ENCODE peak calls at places on chromosomes 6 and 20, in ten cellular contexts. F is GM23338, N is neuronal stem cell, W is PC-9, C is Karpas-422, I is HepG2, S is A549, Z is GM23248, J is neural progenitor cell, D is DND-41. T is an unnamed sample. For H3K4me1, the result is how much of the 10 kb centered on the place peaks cover.

GRCh38 chr20:8449120-8449519 is 317.1 kb downstream of the PLCB1 start:
- DNase-seq in F (no peak), N (no peak), W (no peak), C (no peak), I (no peak), S (no peak), Z (peak), J (no peak), D (no peak), T (no peak)

GRCh38 chr20:63553251-63553932 is 567 bp upstream of the FNDC11 start:
- DNase-seq in F (peak), N (peak), W (peak), C (peak), I (peak), S (peak), Z (peak), J (peak), D (peak), T (peak)

GRCh38 chr20:6768228-6769185 is 1.0 kb downstream of the BMP2 start:
- DNase-seq in F (peak), N (peak), W (no peak), C (no peak), I (no peak), S (no peak), Z (peak), J (peak), D (no peak), T (no peak)

GRCh38 chr6:107786709-107787588 is 37.2 kb downstream of the SCML4 start:
- DNase-seq in F (no peak), N (no peak), W (no peak), C (no peak), I (no peak), S (no peak), Z (no peak), J (no peak), D (peak), T (peak)

GRCh38 chr20:6501061-6501460 is 266.4 kb upstream of the BMP2 start:
- DNase-seq in F (no peak), N (no peak), W (no peak), C (no peak), I (peak), S (no peak), Z (peak), J (no peak), D (no peak), T (no peak)

GRCh38 chr20:41061155-41061554 is 32.5 kb downstream of the TOP1 start:
- DNase-seq in F (no peak), N (no peak), W (no peak), C (no peak), I (no peak), S (no peak), Z (no peak), J (no peak), D (no peak), T (no peak)

GRCh38 chr6:31651602-31652191 is 764 bp downstream of the BAG6 start:
- DNase-seq in F (peak), N (no peak), W (peak), C (peak), I (peak), S (peak), Z (peak), J (peak), D (no peak), T (no peak)

GRCh38 chr6:133128191-133128590 is 113.0 kb upstream of the EYA4 start:
- DNase-seq in F (no peak), N (no peak), W (no peak), C (no peak), I (peak), S (no peak), Z (peak), J (peak), D (no peak), T (no peak)

GRCh38 chr6:113805167-113805835 is 51.8 kb upstream of the MARCKS start:
- DNase-seq in F (no peak), N (no peak), W (no peak), C (no peak), I (no peak), S (no peak), Z (no peak), J (no peak), D (no peak), T (peak)

GRCh38 chr6:141309295-141309694 is 823.4 kb upstream of the GJE1 start:
- DNase-seq in F (peak), N (no peak), W (no peak), C (no peak), I (peak), S (no peak), Z (no peak), J (no peak), D (no peak), T (peak)

GRCh38 chr6:46998436-46999017 is 43.6 kb downstream of the ADGRF1 start:
- DNase-seq in F (no peak), N (no peak), W (peak), C (no peak), I (no peak), S (no peak), Z (no peak), J (no peak), D (no peak), T (no peak)

GRCh38 chr6:20180935-20181334 is 31.3 kb downstream of the MBOAT1 start:
- DNase-seq in F (no peak), N (no peak), W (no peak), C (no peak), I (no peak), S (no peak), Z (peak), J (no peak), D (no peak), T (no peak)

DNA sequence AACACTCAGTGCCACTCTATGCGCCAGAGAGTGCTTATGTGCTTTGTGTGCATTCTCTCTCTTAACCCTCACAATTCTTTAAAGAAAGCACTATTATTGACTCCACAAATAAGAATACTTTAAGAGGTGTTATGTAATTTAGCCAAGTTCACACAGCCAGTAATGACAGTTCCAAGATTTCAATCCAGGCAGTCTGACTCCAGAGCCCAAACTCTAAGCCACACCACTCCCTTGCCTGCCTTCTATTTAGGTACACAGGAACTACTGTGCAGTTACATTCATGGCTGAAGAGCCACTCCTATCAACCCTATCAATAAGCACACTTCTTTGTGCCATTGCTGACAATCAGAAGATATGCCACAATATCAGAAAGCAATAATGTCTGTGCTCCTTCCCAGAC is 93.3 kb downstream of the PTPRK start:
- DNase-seq in F (no peak), N (no peak), W (no peak), C (no peak), I (no peak), S (no peak), Z (no peak), J (no peak), D (no peak), T (no peak)
- H3K4me2 ChIP-seq in F (no peak), N (no peak), W (no peak), C (no peak), I (no peak), S (no peak), Z (no peak), J (no peak), D (no peak), T (no peak)

GRCh38 chr6:159131709-159132108 is 37.5 kb upstream of the FNDC1 start:
- DNase-seq in F (no peak), N (no peak), W (no peak), C (no peak), I (no peak), S (no peak), Z (no peak), J (no peak), D (no peak), T (no peak)

GRCh38 chr6:159134701-159135364 is 34.4 kb upstream of the FNDC1 start:
- DNase-seq in F (peak), N (peak), W (peak), C (peak), I (peak), S (peak), Z (peak), J (peak), D (peak), T (peak)

GRCh38 chr6:159130846-159131245 is 38.4 kb upstream of the FNDC1 start:
- DNase-seq in F (no peak), N (no peak), W (no peak), C (no peak), I (no peak), S (no peak), Z (no peak), J (no peak), D (no peak), T (no peak)

GRCh38 chr6:159128978-159129377 is 40.2 kb upstream of the FNDC1 start:
- DNase-seq in F (no peak), N (no peak), W (no peak), C (no peak), I (no peak), S (no peak), Z (no peak), J (no peak), D (no peak), T (no peak)

DNA sequence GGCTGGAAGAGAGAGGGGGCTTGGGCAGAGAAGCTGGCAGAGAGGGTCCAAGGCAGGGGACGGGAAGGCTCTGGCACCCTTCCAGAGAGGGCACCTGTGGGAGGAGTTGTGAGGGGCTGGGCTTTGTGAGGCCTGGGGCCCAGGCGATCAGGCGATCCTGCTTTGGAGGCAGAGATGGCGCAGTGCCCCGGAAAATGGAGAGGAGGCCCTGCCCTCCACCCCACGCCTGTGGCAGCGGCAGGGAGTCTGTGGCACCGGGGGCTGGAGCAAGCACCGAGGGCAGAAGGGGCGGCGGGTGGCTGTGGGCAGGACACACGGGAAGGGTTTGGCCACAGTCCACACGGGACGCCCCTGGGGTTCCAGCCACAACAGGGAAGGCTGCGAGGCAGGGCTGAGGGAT is 36.5 kb upstream of the FNDC1 start:
- DNase-seq in F (no peak), N (no peak), W (no peak), C (no peak), I (no peak), S (no peak), Z (no peak), J (no peak), D (no peak), T (no peak)
- H3K4me1 ChIP-seq in F (under half), N (under half), W (under half), C (under half), I (under half), S (under half), Z (under half), J (under half), D (under half), T (half or more)

GRCh38 chr20:21509597-21510331 is 4.1 kb downstream of the NKX2-2 start:
- DNase-seq in F (peak), N (no peak), W (no peak), C (no peak), I (no peak), S (no peak), Z (peak), J (peak), D (no peak), T (no peak)
- H3K4me3 ChIP-seq in F (peak), N (no peak), W (no peak), C (no peak), I (peak), S (no peak), Z (peak), J (peak), D (no peak), T (no peak)

DNA sequence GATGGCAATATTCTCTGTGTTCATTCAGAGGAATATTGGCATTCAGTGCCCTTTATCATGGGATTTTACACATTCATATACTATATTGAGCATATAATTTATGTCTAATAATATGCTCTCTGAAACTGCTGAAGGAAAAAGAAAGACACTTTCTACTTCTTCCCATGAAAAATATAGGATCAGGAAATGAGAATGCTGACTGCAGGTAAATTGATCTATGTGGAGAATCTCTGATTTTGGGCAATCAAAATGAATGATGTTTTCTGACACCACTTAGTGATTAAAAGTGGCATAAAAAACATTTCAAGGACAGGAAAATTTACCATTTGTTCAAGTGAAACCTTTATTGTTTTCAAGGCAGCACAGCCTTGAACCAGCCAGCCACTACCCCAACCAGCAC is 260.1 kb upstream of the STXBP5 start:
- DNase-seq in F (no peak), N (no peak), W (no peak), C (no peak), I (no peak), S (no peak), Z (no peak), J (no peak), D (no peak), T (no peak)
- H3K4me2 ChIP-seq in F (no peak), N (no peak), W (no peak), C (no peak), I (no peak), S (no peak), Z (no peak), J (no peak), D (no peak), T (no peak)

GRCh38 chr6:128509709-128510108 is 10.7 kb downstream of the PTPRK start:
- DNase-seq in F (no peak), N (no peak), W (no peak), C (no peak), I (no peak), S (no peak), Z (no peak), J (no peak), D (no peak), T (no peak)

GRCh38 chr6:128504003-128504654 is 16.3 kb downstream of the PTPRK start:
- DNase-seq in F (no peak), N (no peak), W (no peak), C (no peak), I (no peak), S (no peak), Z (no peak), J (no peak), D (no peak), T (no peak)

GRCh38 chr6:128508588-128509296 is 11.7 kb downstream of the PTPRK start:
- DNase-seq in F (no peak), N (no peak), W (peak), C (no peak), I (peak), S (peak), Z (peak), J (no peak), D (no peak), T (no peak)

GRCh38 chr6:128505603-128506002 is 14.8 kb downstream of the PTPRK start:
- DNase-seq in F (no peak), N (no peak), W (no peak), C (no peak), I (peak), S (no peak), Z (no peak), J (no peak), D (no peak), T (no peak)

DNA sequence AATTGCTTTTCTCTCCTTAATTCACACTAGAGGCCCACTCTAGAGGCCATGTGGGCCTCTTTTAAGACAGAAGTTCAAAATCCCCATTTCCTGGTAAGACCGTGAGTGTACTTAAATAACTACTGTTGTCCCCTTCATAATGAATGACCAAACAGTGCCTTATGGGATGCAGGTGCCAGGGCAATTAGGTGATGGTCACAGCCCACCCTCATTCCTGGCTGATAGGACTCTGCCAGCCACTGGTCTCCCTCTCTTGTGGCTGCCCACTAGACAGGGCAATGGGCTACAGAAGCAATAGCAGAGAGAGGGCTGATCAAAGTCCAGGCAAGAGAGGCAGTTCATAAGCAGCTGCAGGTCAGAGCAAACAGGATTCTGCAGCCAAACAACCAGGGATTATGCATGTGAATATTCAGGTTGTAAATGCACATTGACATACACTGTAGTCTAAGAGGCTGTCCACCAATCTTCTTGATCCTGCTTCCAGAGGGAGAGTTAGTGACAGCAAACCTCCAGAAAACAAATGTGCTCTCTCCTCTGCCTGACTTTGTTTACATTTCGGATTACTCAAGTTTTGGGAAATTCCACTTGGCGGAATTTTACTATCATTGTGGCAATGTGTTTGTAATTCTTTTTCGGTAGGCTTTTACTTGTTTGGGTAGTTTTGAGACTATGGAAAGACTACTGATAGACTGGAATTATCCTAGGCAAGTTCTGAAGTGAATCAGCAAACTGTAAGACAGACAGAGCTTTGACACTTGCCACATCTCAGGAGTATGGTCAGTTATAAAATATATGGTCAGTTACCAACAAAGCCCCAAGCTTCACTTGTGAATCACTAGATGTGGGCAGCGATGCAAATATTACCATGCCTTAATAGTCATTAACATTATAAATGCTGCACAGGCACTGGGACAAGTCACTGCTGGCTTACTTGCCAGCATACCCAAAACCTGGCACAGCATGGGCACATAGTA is 12.8 kb downstream of the PTPRK start:
- DNase-seq in F (no peak), N (no peak), W (no peak), C (no peak), I (peak), S (no peak), Z (peak), J (no peak), D (no peak), T (no peak)
- H3K4me1 ChIP-seq in F (under half), N (under half), W (under half), C (under half), I (half or more), S (half or more), Z (half or more), J (under half), D (under half), T (under half)

GRCh38 chr6:53058388-53058890 is 6.8 kb upstream of the FBXO9 start:
- DNase-seq in F (no peak), N (no peak), W (no peak), C (no peak), I (no peak), S (no peak), Z (no peak), J (no peak), D (no peak), T (no peak)
- H3K4me3 ChIP-seq in F (no peak), N (no peak), W (no peak), C (no peak), I (no peak), S (no peak), Z (no peak), J (no peak), D (no peak), T (no peak)

GRCh38 chr6:45504947-45505346 is 127.2 kb upstream of the SUPT3H start:
- DNase-seq in F (peak), N (peak), W (no peak), C (no peak), I (no peak), S (no peak), Z (peak), J (peak), D (no peak), T (no peak)
- H3K4me2 ChIP-seq in F (peak), N (peak), W (no peak), C (no peak), I (no peak), S (no peak), Z (peak), J (peak), D (no peak), T (no peak)

GRCh38 chr20:50310673-50311051 is 120.0 kb downstream of the CEBPB start:
- DNase-seq in F (no peak), N (no peak), W (no peak), C (no peak), I (no peak), S (no peak), Z (no peak), J (no peak), D (no peak), T (no peak)

GRCh38 chr20:50309280-50309763 is 118.7 kb downstream of the CEBPB start:
- DNase-seq in F (no peak), N (no peak), W (no peak), C (no peak), I (no peak), S (no peak), Z (peak), J (no peak), D (no peak), T (no peak)

GRCh38 chr20:50311308-50312001 is 120.8 kb downstream of the CEBPB start:
- DNase-seq in F (no peak), N (no peak), W (no peak), C (no peak), I (no peak), S (no peak), Z (no peak), J (no peak), D (no peak), T (no peak)

GRCh38 chr20:50308513-50309279 is 118.1 kb downstream of the CEBPB start:
- DNase-seq in F (peak), N (no peak), W (peak), C (no peak), I (peak), S (peak), Z (peak), J (peak), D (no peak), T (peak)

GRCh38 chr20:50309764-50310672 is 119.4 kb downstream of the CEBPB start:
- DNase-seq in F (no peak), N (no peak), W (no peak), C (no peak), I (no peak), S (no peak), Z (no peak), J (no peak), D (no peak), T (no peak)
- H3K4me1 ChIP-seq in F (under half), N (under half), W (half or more), C (under half), I (half or more), S (half or more), Z (under half), J (under half), D (under half), T (under half)

DNA sequence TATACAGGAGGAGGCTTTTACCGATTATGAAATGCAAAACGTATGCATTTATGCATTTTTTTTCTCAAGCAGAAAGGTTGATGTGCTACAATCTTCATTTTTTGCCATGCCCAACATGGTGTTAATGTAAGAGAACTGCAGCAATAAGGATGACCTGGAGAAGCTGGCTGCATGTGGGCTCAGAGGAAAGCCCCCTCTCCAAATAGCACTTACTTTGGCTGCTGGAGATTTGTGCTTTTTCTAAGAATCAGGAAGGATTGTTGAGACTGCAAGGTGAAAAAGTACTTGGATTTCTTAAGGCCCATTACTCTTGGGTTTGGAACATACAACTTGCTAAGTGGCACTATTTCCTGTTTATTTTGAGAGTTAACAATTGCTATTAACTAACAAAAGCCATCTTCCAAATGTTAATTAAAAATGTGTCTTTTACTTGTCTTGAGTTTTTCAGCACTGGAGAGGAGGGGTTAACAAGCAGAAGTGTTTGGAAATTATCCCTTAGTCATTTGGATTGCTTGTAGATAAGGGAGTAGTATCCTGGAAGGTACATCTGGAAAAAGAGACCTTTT is 5.6 kb downstream of the SOX4 start:
- DNase-seq in F (peak), N (no peak), W (no peak), C (no peak), I (no peak), S (no peak), Z (no peak), J (no peak), D (no peak), T (no peak)
- H3K4me3 ChIP-seq in F (peak), N (no peak), W (peak), C (no peak), I (no peak), S (peak), Z (peak), J (peak), D (peak), T (peak)